ENCODE peak calls at places on chromosomes 4 and X, in seven cellular contexts. One of them, this sample, is unnamed.

GRCh38 chr4:8578717-8579116 is 1.5 kb upstream of the GPR78 start:
- DNase-seq in brain microvascular endothelial cell: no peak
- DNase-seq in body of pancreas: no peak
- DNase-seq in HepG2: no peak
- DNase-seq in psoas muscle: peak
- DNase-seq in A549: no peak
- DNase-seq in Peyer's patch: no peak
- DNase-seq in this sample: no peak

GRCh38 chrX:71291381-71291780 is 7.9 kb downstream of the NONO start:
- DNase-seq in HepG2: no peak
- DNase-seq in psoas muscle: no peak
- DNase-seq in Peyer's patch: no peak
- DNase-seq in brain microvascular endothelial cell: no peak
- DNase-seq in body of pancreas: no peak
- DNase-seq in A549: no peak
- DNase-seq in this sample: no peak

GRCh38 chr4:48899950-48900349 is 6.6 kb downstream of the OCIAD2 start:
- DNase-seq in brain microvascular endothelial cell: peak
- DNase-seq in psoas muscle: no peak
- DNase-seq in Peyer's patch: no peak
- DNase-seq in HepG2: no peak
- DNase-seq in body of pancreas: no peak
- DNase-seq in A549: no peak
- DNase-seq in this sample: no peak

GRCh38 chr4:150789864-150790263 is 207.9 kb downstream of the MAB21L2 start:
- DNase-seq in Peyer's patch: no peak
- DNase-seq in HepG2: no peak
- DNase-seq in psoas muscle: no peak
- DNase-seq in body of pancreas: no peak
- DNase-seq in A549: no peak
- DNase-seq in brain microvascular endothelial cell: no peak
- DNase-seq in this sample: no peak

GRCh38 chr4:87192155-87192919 is 28.1 kb downstream of the KLHL8 start:
- DNase-seq in A549: no peak
- DNase-seq in brain microvascular endothelial cell: peak
- DNase-seq in HepG2: no peak
- DNase-seq in psoas muscle: no peak
- DNase-seq in Peyer's patch: no peak
- DNase-seq in body of pancreas: no peak
- DNase-seq in this sample: peak

GRCh38 chrX:79078114-79078513 is 66.4 kb upstream of the GPR174 start:
- DNase-seq in brain microvascular endothelial cell: no peak
- DNase-seq in Peyer's patch: no peak
- DNase-seq in body of pancreas: no peak
- DNase-seq in A549: no peak
- DNase-seq in HepG2: no peak
- DNase-seq in psoas muscle: no peak
- DNase-seq in this sample: no peak

GRCh38 chr4:6749340-6750171 is 33.0 kb upstream of the KIAA0232 start:
- DNase-seq in Peyer's patch: peak
- DNase-seq in psoas muscle: peak
- DNase-seq in brain microvascular endothelial cell: peak
- DNase-seq in body of pancreas: peak
- DNase-seq in A549: peak
- DNase-seq in HepG2: peak
- DNase-seq in this sample: peak

GRCh38 chr4:183073838-183074145 is 25.3 kb upstream of the WWC2 start:
- DNase-seq in HepG2: no peak
- DNase-seq in body of pancreas: no peak
- DNase-seq in A549: no peak
- DNase-seq in brain microvascular endothelial cell: no peak
- DNase-seq in psoas muscle: no peak
- DNase-seq in Peyer's patch: no peak
- DNase-seq in this sample: no peak

GRCh38 chr4:173871643-173872042 is 341.6 kb upstream of the HAND2 start:
- DNase-seq in HepG2: no peak
- DNase-seq in brain microvascular endothelial cell: no peak
- DNase-seq in body of pancreas: no peak
- DNase-seq in A549: no peak
- DNase-seq in Peyer's patch: no peak
- DNase-seq in psoas muscle: no peak
- DNase-seq in this sample: no peak

GRCh38 chr4:124933521-124933920 is 221.0 kb upstream of the ANKRD50 start:
- DNase-seq in A549: no peak
- DNase-seq in HepG2: no peak
- DNase-seq in psoas muscle: no peak
- DNase-seq in Peyer's patch: no peak
- DNase-seq in brain microvascular endothelial cell: no peak
- DNase-seq in body of pancreas: no peak
- DNase-seq in this sample: no peak

GRCh38 chr4:53477038-53477565 is 99.7 kb downstream of the FIP1L1 start:
- DNase-seq in Peyer's patch: no peak
- DNase-seq in body of pancreas: no peak
- DNase-seq in A549: no peak
- DNase-seq in brain microvascular endothelial cell: no peak
- DNase-seq in psoas muscle: no peak
- DNase-seq in HepG2: peak
- DNase-seq in this sample: no peak

GRCh38 chr4:26145212-26145611 is 175.6 kb upstream of the RBPJ start:
- DNase-seq in brain microvascular endothelial cell: no peak
- DNase-seq in psoas muscle: no peak
- DNase-seq in body of pancreas: no peak
- DNase-seq in A549: no peak
- DNase-seq in HepG2: peak
- DNase-seq in Peyer's patch: no peak
- DNase-seq in this sample: no peak

GRCh38 chrX:47572773-47573333 is 9.4 kb upstream of the TIMP1 start:
- DNase-seq in HepG2: no peak
- DNase-seq in A549: no peak
- DNase-seq in Peyer's patch: no peak
- DNase-seq in brain microvascular endothelial cell: no peak
- DNase-seq in psoas muscle: no peak
- DNase-seq in body of pancreas: no peak
- DNase-seq in this sample: no peak

GRCh38 chr4:177484613-177485021 is 42.4 kb upstream of the AGA start:
- DNase-seq in A549: no peak
- DNase-seq in Peyer's patch: no peak
- DNase-seq in brain microvascular endothelial cell: peak
- DNase-seq in HepG2: peak
- DNase-seq in body of pancreas: no peak
- DNase-seq in psoas muscle: no peak
- DNase-seq in this sample: peak

GRCh38 chr4:184417802-184418511 is 56.4 kb downstream of the IRF2 start:
- DNase-seq in brain microvascular endothelial cell: peak
- DNase-seq in Peyer's patch: no peak
- DNase-seq in body of pancreas: no peak
- DNase-seq in psoas muscle: no peak
- DNase-seq in A549: peak
- DNase-seq in HepG2: peak
- DNase-seq in this sample: peak

GRCh38 chrX:5526191-5526590 is 702.5 kb downstream of the NLGN4X start:
- DNase-seq in brain microvascular endothelial cell: no peak
- DNase-seq in HepG2: no peak
- DNase-seq in body of pancreas: no peak
- DNase-seq in A549: no peak
- DNase-seq in Peyer's patch: no peak
- DNase-seq in psoas muscle: no peak
- DNase-seq in this sample: no peak

GRCh38 chr4:3361406-3361805 is 68.6 kb downstream of the RGS12 start:
- DNase-seq in Peyer's patch: no peak
- DNase-seq in brain microvascular endothelial cell: no peak
- DNase-seq in body of pancreas: no peak
- DNase-seq in HepG2: no peak
- DNase-seq in A549: no peak
- DNase-seq in psoas muscle: no peak
- DNase-seq in this sample: no peak

GRCh38 chr4:174314274-174314673 is 30.6 kb downstream of the CEP44 start:
- DNase-seq in psoas muscle: no peak
- DNase-seq in HepG2: no peak
- DNase-seq in Peyer's patch: no peak
- DNase-seq in A549: no peak
- DNase-seq in body of pancreas: no peak
- DNase-seq in brain microvascular endothelial cell: no peak
- DNase-seq in this sample: no peak

GRCh38 chrX:468979-469378 is 82.3 kb upstream of the PPP2R3B start:
- DNase-seq in A549: no peak
- DNase-seq in psoas muscle: no peak
- DNase-seq in HepG2: no peak
- DNase-seq in Peyer's patch: no peak
- DNase-seq in body of pancreas: no peak
- DNase-seq in brain microvascular endothelial cell: no peak
- DNase-seq in this sample: no peak

GRCh38 chr4:126834854-126835253 is 797.9 kb upstream of the INTU start:
- DNase-seq in HepG2: no peak
- DNase-seq in body of pancreas: no peak
- DNase-seq in A549: no peak
- DNase-seq in brain microvascular endothelial cell: no peak
- DNase-seq in psoas muscle: no peak
- DNase-seq in Peyer's patch: no peak
- DNase-seq in this sample: no peak

GRCh38 chr4:84697159-84697558 is 114.2 kb downstream of the CDS1 start:
- DNase-seq in psoas muscle: no peak
- DNase-seq in HepG2: no peak
- DNase-seq in Peyer's patch: no peak
- DNase-seq in brain microvascular endothelial cell: no peak
- DNase-seq in A549: no peak
- DNase-seq in body of pancreas: no peak
- DNase-seq in this sample: no peak

GRCh38 chrX:40523852-40524251 is 56.9 kb upstream of the ATP6AP2 start:
- DNase-seq in body of pancreas: no peak
- DNase-seq in Peyer's patch: no peak
- DNase-seq in A549: no peak
- DNase-seq in brain microvascular endothelial cell: no peak
- DNase-seq in psoas muscle: no peak
- DNase-seq in HepG2: no peak
- DNase-seq in this sample: no peak

GRCh38 chr4:56690393-56690971 is 9.4 kb upstream of the HOPX start:
- DNase-seq in brain microvascular endothelial cell: no peak
- DNase-seq in body of pancreas: no peak
- DNase-seq in psoas muscle: no peak
- DNase-seq in A549: no peak
- DNase-seq in HepG2: no peak
- DNase-seq in Peyer's patch: no peak
- DNase-seq in this sample: no peak
- TF ChIP-seq CTCF in brain microvascular endothelial cell: peak
- TF ChIP-seq CTCF in body of pancreas: no peak
- TF ChIP-seq CTCF in psoas muscle: no peak
- TF ChIP-seq CTCF in A549: no peak
- TF ChIP-seq CTCF in HepG2: no peak
- TF ChIP-seq CTCF in Peyer's patch: no peak
- TF ChIP-seq CTCF in this sample: no peak

DNA sequence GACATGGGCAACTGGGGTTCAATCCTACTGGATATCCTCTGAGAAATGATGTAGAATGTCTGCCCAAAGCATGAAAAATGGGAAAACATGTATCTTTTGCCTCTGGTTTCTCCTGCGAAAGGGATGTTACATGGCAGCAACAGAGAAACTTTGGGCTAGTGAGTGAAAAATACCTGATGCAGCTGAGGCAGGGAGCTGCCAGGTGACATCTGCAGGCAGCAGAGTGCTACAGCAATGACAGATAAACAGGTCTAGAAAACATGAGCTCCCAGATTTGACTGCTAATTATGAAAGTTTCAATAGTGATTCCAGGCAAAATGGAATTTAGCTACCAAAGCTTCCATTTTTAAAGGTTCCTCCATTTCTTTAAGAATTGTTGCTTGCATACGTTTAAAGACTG is 4.8 kb upstream of the CXCL1 start:
- DNase-seq in HepG2: peak
- DNase-seq in body of pancreas: no peak
- DNase-seq in psoas muscle: no peak
- DNase-seq in Peyer's patch: no peak
- DNase-seq in brain microvascular endothelial cell: no peak
- DNase-seq in A549: no peak
- DNase-seq in this sample: no peak
- TF ChIP-seq CTCF in HepG2: peak
- TF ChIP-seq CTCF in body of pancreas: peak
- TF ChIP-seq CTCF in psoas muscle: peak
- TF ChIP-seq CTCF in Peyer's patch: peak
- TF ChIP-seq CTCF in brain microvascular endothelial cell: peak
- TF ChIP-seq CTCF in A549: peak
- TF ChIP-seq CTCF in this sample: no peak

DNA sequence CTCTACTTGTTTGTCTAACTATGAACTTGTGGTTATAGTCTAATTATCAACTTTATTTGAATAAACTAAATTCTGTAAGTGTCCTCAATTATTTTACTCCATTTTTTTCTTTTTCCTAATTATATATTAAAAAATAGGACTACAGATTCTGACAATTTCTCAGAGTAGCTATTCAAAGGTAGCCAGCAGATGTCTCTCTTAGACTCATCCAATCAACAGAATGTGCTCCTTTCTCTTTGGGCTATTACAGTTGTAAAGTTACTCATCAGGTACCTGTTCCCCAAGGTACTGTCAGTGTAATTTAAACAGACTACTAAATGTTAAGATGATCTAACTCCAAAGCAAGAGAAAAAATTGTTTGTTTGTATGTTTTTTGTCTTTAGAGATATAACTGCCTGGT is 248.6 kb downstream of the PCDH18 start:
- DNase-seq in HepG2: no peak
- DNase-seq in A549: no peak
- DNase-seq in Peyer's patch: no peak
- DNase-seq in body of pancreas: no peak
- DNase-seq in brain microvascular endothelial cell: no peak
- DNase-seq in psoas muscle: no peak
- DNase-seq in this sample: no peak
- TF ChIP-seq CTCF in HepG2: no peak
- TF ChIP-seq CTCF in A549: no peak
- TF ChIP-seq CTCF in Peyer's patch: no peak
- TF ChIP-seq CTCF in body of pancreas: no peak
- TF ChIP-seq CTCF in brain microvascular endothelial cell: peak
- TF ChIP-seq CTCF in psoas muscle: no peak
- TF ChIP-seq CTCF in this sample: peak

DNA sequence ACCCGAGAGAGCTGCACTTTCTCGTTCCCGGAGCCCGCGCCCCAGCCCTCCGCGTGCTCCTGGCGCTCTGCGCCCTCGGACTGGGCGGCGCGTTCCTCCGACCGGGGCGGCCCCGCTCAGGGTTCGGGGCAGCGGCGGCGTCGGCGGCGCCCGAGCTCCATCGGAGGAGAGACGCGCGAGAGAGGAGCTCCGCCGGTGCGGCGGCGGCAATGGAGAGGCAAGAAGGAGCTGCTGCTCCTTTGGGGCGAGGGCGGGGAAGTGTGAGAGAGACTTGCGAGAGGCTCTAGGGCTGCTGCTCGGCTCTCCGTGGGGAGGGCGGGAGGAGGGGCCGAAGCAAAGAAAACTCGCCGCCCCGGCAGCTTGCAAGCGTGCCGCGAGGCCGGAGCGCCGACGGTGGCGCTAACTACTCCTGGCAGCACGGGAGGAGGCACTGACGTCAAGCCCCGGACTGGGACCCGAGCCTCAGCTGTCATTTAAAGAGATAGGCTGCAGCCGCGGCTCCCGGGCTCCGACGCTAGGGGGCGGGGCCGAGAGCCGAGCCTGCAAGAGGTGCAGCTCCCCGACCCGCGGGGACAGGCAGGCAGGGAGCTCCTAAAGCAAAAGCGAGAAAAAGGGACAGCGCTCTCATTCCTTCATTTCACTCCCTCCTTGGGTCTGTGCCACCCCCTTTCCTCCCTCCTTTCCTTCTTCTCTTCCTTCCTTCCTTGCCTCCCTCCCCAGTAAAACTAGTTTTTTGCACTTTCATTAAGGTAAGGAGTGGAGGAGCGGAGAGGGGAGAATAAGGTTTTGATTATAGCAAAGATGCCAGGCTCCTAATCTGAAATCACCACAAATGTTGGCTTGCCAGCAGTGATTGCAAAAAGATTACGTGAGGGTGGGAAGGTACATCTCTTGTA is at the start of gene KCTD8:
- DNase-seq in A549: peak
- DNase-seq in brain microvascular endothelial cell: peak
- DNase-seq in body of pancreas: peak
- DNase-seq in HepG2: peak
- DNase-seq in psoas muscle: peak
- DNase-seq in Peyer's patch: peak
- DNase-seq in this sample: peak
- TF ChIP-seq CTCF in A549: peak
- TF ChIP-seq CTCF in brain microvascular endothelial cell: peak
- TF ChIP-seq CTCF in body of pancreas: peak
- TF ChIP-seq CTCF in HepG2: peak
- TF ChIP-seq CTCF in psoas muscle: peak
- TF ChIP-seq CTCF in Peyer's patch: peak
- TF ChIP-seq CTCF in this sample: peak

This sample was measured in foreskin fibroblast.